ENCODE peak calls at places on chromosomes 6 and 20, in eight cellular contexts. U is OCI-LY7, O is cardiac muscle cell, A is pancreas, H is prostate gland, P is AG04450, J is astrocyte of the spinal cord, B is cardiac fibroblast. S is an unnamed sample.

GRCh38 chr6:40972190-40972589 is 66.8 kb downstream of the UNC5CL start:
- DNase-seq in U (no peak), O (no peak), A (no peak), H (no peak), P (no peak), J (no peak), B (no peak), S (no peak)

GRCh38 chr6:16712931-16713484 is 48.3 kb downstream of the ATXN1 start:
- DNase-seq in U (no peak), O (no peak), A (no peak), H (peak), P (peak), J (peak), B (peak), S (peak)

GRCh38 chr6:40852667-40853383 is 186.2 kb downstream of the UNC5CL start:
- DNase-seq in U (peak), O (no peak), A (no peak), H (no peak), P (no peak), J (no peak), B (peak), S (no peak)

GRCh38 chr6:112595201-112595600 is 248.1 kb downstream of the RFPL4B start:
- DNase-seq in U (no peak), O (no peak), A (no peak), H (no peak), P (no peak), J (peak), B (no peak), S (no peak)

GRCh38 chr6:28867078-28867414 is 56.7 kb downstream of the TRIM27 start:
- DNase-seq in U (no peak), O (no peak), A (no peak), H (no peak), P (no peak), J (no peak), B (peak), S (no peak)

GRCh38 chr6:140285998-140286690 is 911.7 kb upstream of the CITED2 start:
- DNase-seq in U (no peak), O (no peak), A (no peak), H (no peak), P (no peak), J (no peak), B (no peak), S (no peak)

GRCh38 chr20:48708630-48709029 is 119.2 kb downstream of the PREX1 start:
- DNase-seq in U (no peak), O (no peak), A (peak), H (no peak), P (no peak), J (no peak), B (no peak), S (no peak)

GRCh38 chr6:137339929-137340559 is 120.9 kb upstream of the IFNGR1 start:
- DNase-seq in U (no peak), O (no peak), A (no peak), H (no peak), P (no peak), J (no peak), B (peak), S (no peak)

GRCh38 chr20:36493801-36494114 is 47.6 kb upstream of the MYL9 start:
- DNase-seq in U (no peak), O (no peak), A (peak), H (peak), P (peak), J (peak), B (peak), S (peak)

GRCh38 chr6:4055420-4056041 is 23.4 kb downstream of the FAM217A start:
- DNase-seq in U (peak), O (no peak), A (no peak), H (peak), P (peak), J (peak), B (peak), S (no peak)

GRCh38 chr6:38955876-38956275 is 92.7 kb upstream of the GLP1R start:
- DNase-seq in U (no peak), O (no peak), A (no peak), H (no peak), P (no peak), J (no peak), B (no peak), S (peak)

GRCh38 chr6:38957426-38957825 is 91.2 kb upstream of the GLP1R start:
- DNase-seq in U (no peak), O (no peak), A (no peak), H (no peak), P (no peak), J (no peak), B (no peak), S (no peak)

GRCh38 chr6:38959138-38959537 is 89.4 kb upstream of the GLP1R start:
- DNase-seq in U (no peak), O (no peak), A (no peak), H (no peak), P (no peak), J (no peak), B (no peak), S (no peak)
- H3K4me3 ChIP-seq in U (no peak), O (no peak), A (no peak), H (no peak), P (no peak), J (no peak), B (no peak), S (no peak)

DNA sequence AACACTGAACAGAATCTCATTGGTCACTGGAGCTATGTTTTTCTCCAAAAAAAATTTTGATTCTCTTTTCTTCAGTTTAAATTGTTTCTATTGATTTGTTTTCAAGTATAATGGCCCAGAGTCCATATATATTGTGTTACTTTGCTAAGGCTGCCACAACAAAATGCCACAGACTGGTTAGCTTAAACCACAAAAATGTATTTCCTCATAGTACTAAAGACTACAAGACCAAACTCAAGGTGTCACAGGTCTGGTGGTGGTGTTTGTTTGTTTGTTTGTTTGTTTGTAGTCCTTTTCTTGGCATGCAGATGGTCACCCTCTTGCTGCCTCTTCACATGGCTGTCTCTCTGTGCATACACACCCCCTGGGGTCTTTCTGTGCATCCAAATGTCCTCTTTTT is 34.0 kb downstream of the BMP5 start:
- DNase-seq in U (no peak), O (no peak), A (no peak), H (no peak), P (no peak), J (no peak), B (no peak), S (no peak)
- TF ChIP-seq CTCF in U (no peak), O (no peak), A (no peak), H (no peak), P (no peak), J (no peak), B (no peak), S (no peak)

GRCh38 chr6:134894800-134895199 is 55.1 kb downstream of the ALDH8A1 start:
- DNase-seq in U (no peak), O (no peak), A (no peak), H (no peak), P (no peak), J (no peak), B (no peak), S (no peak)
- H3K4me3 ChIP-seq in U (no peak), O (no peak), A (no peak), H (no peak), P (no peak), J (no peak), B (no peak), S (no peak)

DNA sequence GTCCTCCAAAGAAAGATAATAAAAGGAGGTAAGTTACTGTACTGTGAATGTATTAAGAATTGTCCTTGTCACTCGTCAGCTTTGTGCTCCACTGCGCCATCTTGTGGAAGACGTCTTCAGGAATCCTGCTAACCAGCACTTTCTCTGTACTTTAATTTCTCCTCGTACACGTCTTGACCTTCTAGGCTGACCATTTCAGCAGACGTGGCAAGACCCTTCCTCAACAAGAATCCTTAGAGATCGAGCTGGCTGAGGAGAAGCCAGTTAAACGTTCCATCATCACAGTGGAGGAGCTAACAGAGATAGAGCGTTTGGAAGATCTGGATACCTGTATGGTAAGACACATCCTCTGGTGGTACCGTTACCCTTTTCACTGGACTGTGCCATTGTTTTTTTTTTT is 95.5 kb upstream of the SCGN start:
- DNase-seq in U (peak), O (peak), A (peak), H (peak), P (peak), J (peak), B (peak), S (peak)
- TF ChIP-seq CTCF in U (peak), O (peak), A (peak), H (peak), P (peak), J (peak), B (peak), S (peak)

GRCh38 chr6:30780642-30780920 is 36.2 kb upstream of the IER3 start:
- DNase-seq in U (no peak), O (no peak), A (no peak), H (no peak), P (no peak), J (no peak), B (no peak), S (no peak)

GRCh38 chr6:30782425-30783014 is 38.2 kb upstream of the IER3 start:
- DNase-seq in U (no peak), O (no peak), A (no peak), H (peak), P (no peak), J (peak), B (peak), S (no peak)

GRCh38 chr6:30781362-30781696 is 37.0 kb upstream of the IER3 start:
- DNase-seq in U (no peak), O (no peak), A (no peak), H (no peak), P (no peak), J (no peak), B (no peak), S (no peak)

GRCh38 chr6:30779850-30780641 is 35.7 kb upstream of the IER3 start:
- DNase-seq in U (no peak), O (no peak), A (no peak), H (no peak), P (no peak), J (no peak), B (no peak), S (no peak)

GRCh38 chr6:30781697-30782424 is 37.5 kb upstream of the IER3 start:
- DNase-seq in U (no peak), O (peak), A (peak), H (peak), P (peak), J (peak), B (peak), S (peak)
- H3K4me3 ChIP-seq in U (no peak), O (no peak), A (no peak), H (no peak), P (no peak), J (no peak), B (peak), S (peak)

GRCh38 chr20:31559704-31560093 is 45.4 kb upstream of the ID1 start:
- DNase-seq in U (no peak), O (no peak), A (no peak), H (no peak), P (no peak), J (no peak), B (peak), S (no peak)

GRCh38 chr20:31560900-31561598 is 44.0 kb upstream of the ID1 start:
- DNase-seq in U (no peak), O (no peak), A (no peak), H (no peak), P (peak), J (peak), B (peak), S (no peak)

GRCh38 chr20:31562241-31562640 is 42.8 kb upstream of the ID1 start:
- DNase-seq in U (no peak), O (no peak), A (no peak), H (no peak), P (no peak), J (no peak), B (no peak), S (no peak)

GRCh38 chr20:31564284-31564683 is 40.8 kb upstream of the ID1 start:
- DNase-seq in U (no peak), O (no peak), A (no peak), H (no peak), P (no peak), J (no peak), B (no peak), S (no peak)

DNA sequence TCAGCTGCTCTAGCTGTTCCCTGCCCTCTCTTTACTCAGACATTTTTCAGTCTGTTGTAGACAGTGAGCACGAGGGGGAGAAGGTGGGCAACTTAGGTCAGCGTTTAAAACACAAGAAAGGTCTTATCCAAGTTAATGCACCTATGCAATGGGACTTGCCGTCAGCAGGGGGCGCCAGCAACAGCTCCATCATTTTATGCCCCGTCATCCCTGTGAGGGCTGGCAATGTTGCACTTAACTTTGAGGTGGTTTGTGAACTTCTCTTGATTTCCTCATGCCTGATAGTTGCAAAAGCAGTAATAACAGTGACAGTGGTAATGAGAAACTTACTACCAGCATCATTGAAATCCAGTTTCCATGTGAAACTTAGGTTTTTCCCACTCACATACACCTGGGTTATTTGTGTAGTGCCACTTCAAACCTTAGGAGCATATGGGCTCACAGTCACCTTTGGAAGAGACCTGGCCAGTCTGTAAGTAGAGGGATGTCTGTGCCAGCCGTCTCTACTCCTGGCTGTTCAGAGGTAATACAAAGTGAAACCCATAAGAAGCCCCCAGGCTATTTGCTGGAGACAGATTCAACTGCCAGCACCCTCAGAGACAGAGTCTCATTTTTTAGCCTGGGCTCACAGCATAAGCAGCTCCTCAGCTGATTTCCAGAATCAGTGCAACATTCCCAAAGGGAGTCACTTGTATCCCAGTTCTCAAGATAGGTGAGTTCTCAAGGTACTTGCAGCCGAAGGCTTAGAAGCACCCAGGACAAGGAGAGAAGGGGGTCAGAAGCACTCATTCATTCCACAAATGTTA is 44.8 kb upstream of the ID1 start:
- DNase-seq in U (peak), O (peak), A (peak), H (peak), P (peak), J (peak), B (peak), S (peak)
- TF ChIP-seq CTCF in U (peak), O (peak), A (peak), H (peak), P (peak), J (peak), B (peak), S (peak)

GRCh38 chr6:107740496-107741190 is 83.5 kb downstream of the SCML4 start:
- DNase-seq in U (peak), O (no peak), A (no peak), H (no peak), P (no peak), J (no peak), B (no peak), S (no peak)

GRCh38 chr6:107736713-107737396 is 87.3 kb downstream of the SCML4 start:
- DNase-seq in U (peak), O (no peak), A (no peak), H (no peak), P (no peak), J (no peak), B (no peak), S (no peak)

GRCh38 chr6:107735906-107736635 is 88.0 kb downstream of the SCML4 start:
- DNase-seq in U (peak), O (no peak), A (no peak), H (no peak), P (no peak), J (no peak), B (no peak), S (no peak)

GRCh38 chr6:107741191-107741680 is 82.9 kb downstream of the SCML4 start:
- DNase-seq in U (no peak), O (no peak), A (no peak), H (no peak), P (no peak), J (no peak), B (no peak), S (no peak)

GRCh38 chr6:107737397-107737793 is 86.7 kb downstream of the SCML4 start:
- DNase-seq in U (no peak), O (no peak), A (no peak), H (no peak), P (no peak), J (no peak), B (no peak), S (no peak)
- H3K4me3 ChIP-seq in U (peak), O (no peak), A (no peak), H (no peak), P (no peak), J (no peak), B (no peak), S (no peak)

DNA sequence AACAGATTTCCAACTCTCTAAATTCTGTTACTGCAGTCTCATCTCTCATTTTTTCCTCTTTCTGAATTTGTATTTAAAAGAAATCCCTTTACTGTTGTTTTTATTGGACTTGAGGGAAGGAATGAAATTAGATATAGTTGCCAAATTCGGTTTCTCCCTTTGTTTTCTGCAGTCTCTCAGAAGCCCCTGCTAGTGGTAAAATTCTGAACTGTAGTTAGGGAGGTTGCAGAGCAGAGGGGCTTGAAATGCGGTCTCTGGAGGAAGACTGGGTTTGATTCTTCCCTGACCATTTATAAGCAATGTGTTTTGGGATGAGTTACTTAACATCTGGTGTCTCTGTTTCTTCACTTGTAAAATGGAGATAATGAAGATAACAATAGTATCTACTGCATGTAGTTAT is 106.3 kb upstream of the TBX18 start:
- DNase-seq in U (no peak), O (no peak), A (no peak), H (no peak), P (no peak), J (no peak), B (no peak), S (no peak)
- TF ChIP-seq CTCF in U (no peak), O (no peak), A (no peak), H (no peak), P (no peak), J (no peak), B (no peak), S (no peak)

GRCh38 chr20:60221593-60221992 is 263.4 kb downstream of the CDH26 start:
- DNase-seq in U (no peak), O (no peak), A (no peak), H (no peak), P (no peak), J (no peak), B (no peak), S (no peak)
- H3K4me3 ChIP-seq in U (no peak), O (no peak), A (no peak), H (no peak), P (no peak), J (no peak), B (no peak), S (no peak)

GRCh38 chr20:62133864-62134263 is 9.3 kb downstream of the PSMA7 start:
- DNase-seq in U (no peak), O (no peak), A (no peak), H (no peak), P (no peak), J (no peak), B (no peak), S (no peak)
- TF ChIP-seq CTCF in U (peak), O (no peak), A (no peak), H (no peak), P (peak), J (no peak), B (peak), S (peak)